ENCODE peak calls at places on chromosomes 5 and 9, in ten cellular contexts. H, C, L, A, F, P, O, K, U and J are unnamed samples.

GRCh38 chr9:125436613-125437443 is 175.2 kb downstream of the GAPVD1 start:
- DNase-seq in K (peak; percentile 39), P (peak; percentile 55), U (no peak), A (no peak), H (no peak), L (no peak), C (no peak), O (no peak), F (no peak), J (no peak)

GRCh38 chr9:75001719-75002421 is 26.2 kb downstream of the CARNMT1 start:
- DNase-seq in L (peak; percentile 80), F (peak; percentile 16), P (no peak), C (peak; percentile 89), O (no peak), H (peak; percentile 21), U (peak; percentile 91), K (peak; percentile 15), A (peak; percentile 83), J (no peak)

GRCh38 chr5:78016831-78017529 is 240.8 kb upstream of the TBCA start:
- DNase-seq in P (no peak), O (no peak), L (no peak), F (no peak), A (peak; percentile 69), U (no peak), K (peak; percentile 52), C (no peak), H (no peak), J (no peak)

GRCh38 chr9:86846679-86847078 is 100.6 kb downstream of the GAS1 start:
- DNase-seq in L (no peak), P (no peak), H (no peak), U (peak; percentile 65), C (no peak), O (no peak), F (no peak), K (no peak), A (no peak), J (no peak)

GRCh38 chr9:123149067-123149466 is 115.6 kb downstream of the GPR21 start:
- DNase-seq in A (no peak), H (no peak), O (no peak), C (no peak), F (no peak), U (no peak), P (no peak), L (no peak), K (no peak), J (no peak)

GRCh38 chr9:75229605-75230332 is 141.5 kb downstream of the OSTF1 start:
- DNase-seq in O (peak; percentile 81), K (no peak), U (no peak), C (peak; percentile 97), A (peak; percentile 14), F (no peak), H (no peak), L (no peak), P (no peak), J (no peak)

GRCh38 chr5:68489556-68489955 is 274.0 kb downstream of the PIK3R1 start:
- DNase-seq in O (no peak), U (no peak), L (no peak), A (no peak), F (no peak), H (no peak), K (no peak), C (no peak), P (no peak), J (no peak)

GRCh38 chr5:71632168-71632567 is 45.0 kb downstream of the MCCC2 start:
- DNase-seq in O (no peak), U (no peak), K (no peak), F (no peak), H (no peak), P (no peak), C (no peak), A (no peak), L (no peak), J (no peak)

GRCh38 chr5:111132731-111133435 is 40.7 kb downstream of the WDR36 start:
- DNase-seq in L (no peak), A (no peak), H (no peak), K (no peak), C (no peak), O (no peak), F (no peak), U (no peak), P (no peak), J (no peak)

GRCh38 chr9:134811079-134811672 is 69.4 kb upstream of the FCN2 start:
- DNase-seq in F (peak; percentile 30), P (no peak), U (no peak), H (no peak), K (peak; percentile 92), L (no peak), O (no peak), A (no peak), C (no peak), J (no peak)

GRCh38 chr5:112977440-112977861 is 853 bp downstream of the DCP2 start:
- DNase-seq in H (no peak), F (no peak), L (no peak), K (no peak), O (no peak), A (no peak), P (no peak), C (no peak), U (no peak), J (no peak)

GRCh38 chr5:139232161-139232724 is 34.1 kb upstream of the SIL1 start:
- DNase-seq in U (no peak), H (no peak), C (peak; percentile 99), P (no peak), K (no peak), L (peak; percentile 75), O (no peak), F (peak; percentile 22), A (peak; percentile 49), J (no peak)

GRCh38 chr5:16889203-16889971 is 46.7 kb downstream of the MYO10 start:
- DNase-seq in L (peak; percentile 78), F (peak; percentile 46), O (no peak), A (peak; percentile 63), C (peak; percentile 23), P (no peak), U (peak; percentile 88), K (no peak), H (no peak), J (no peak)

GRCh38 chr9:77616191-77616590 is 31.9 kb downstream of the GNA14 start:
- DNase-seq in H (no peak), F (no peak), O (no peak), C (peak; percentile 45), U (no peak), K (no peak), L (no peak), P (no peak), A (no peak), J (no peak)

DNA sequence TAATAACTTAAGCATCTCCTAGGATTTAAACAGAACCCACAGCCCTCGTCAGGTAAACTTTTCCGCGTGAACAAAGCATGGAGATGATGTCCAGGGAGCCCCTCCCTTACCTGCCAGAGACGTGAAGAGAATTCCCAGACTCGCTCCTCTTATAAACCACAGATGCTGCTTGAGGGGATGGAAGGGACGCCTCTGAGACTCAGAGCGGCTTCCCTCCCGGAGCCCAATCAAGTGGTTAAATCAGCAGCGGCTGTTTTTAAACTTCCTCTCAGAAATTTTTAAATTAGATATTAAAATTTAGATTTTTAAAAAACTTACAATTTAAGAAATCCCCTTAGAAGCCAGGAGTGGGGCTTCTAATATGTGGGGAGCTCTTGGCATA is 71.8 kb downstream of the RAPGEF1 start:
- DNase-seq in L (no peak), A (no peak), P (no peak), K (no peak), O (no peak), C (no peak), F (no peak), H (no peak), U (no peak), J (no peak)
- H3K4me3 ChIP-seq in L (no peak overlapping the region), A (no peak overlapping the region), P (no peak overlapping the region), K (no peak overlapping the region), O (no peak overlapping the region), C (no peak overlapping the region), F (no peak overlapping the region), H (no peak overlapping the region), U (no peak overlapping the region), J (no peak overlapping the region)

GRCh38 chr5:127028822-127029457 is 1.4 kb downstream of the MARCHF3 start:
- DNase-seq in P (no peak), A (no peak), O (peak; percentile 52), C (no peak), F (no peak), H (no peak), U (peak; percentile 36), K (no peak), L (no peak), J (no peak)
- H3K4me3 ChIP-seq in P (peak overlapping the region; percentile 92), A (no peak overlapping the region), O (peak overlapping the region; percentile 69), C (no peak overlapping the region), F (no peak overlapping the region), H (no peak overlapping the region), U (peak overlapping the region; percentile 83), K (no peak overlapping the region), L (peak overlapping the region; percentile 73), J (peak overlapping the region; percentile 95)

GRCh38 chr5:20555034-20555433 is 567.0 kb upstream of the CDH18 start:
- DNase-seq in C (peak; percentile 2), O (no peak), H (no peak), K (no peak), A (peak; percentile 34), U (no peak), F (no peak), L (no peak), P (no peak), J (no peak)

GRCh38 chr5:20554001-20554400 is 566.0 kb upstream of the CDH18 start:
- DNase-seq in U (no peak), O (no peak), K (no peak), F (no peak), P (no peak), L (no peak), C (no peak), A (no peak), H (no peak), J (no peak)

GRCh38 chr5:20556364-20556763 is 568.4 kb upstream of the CDH18 start:
- DNase-seq in F (no peak), C (peak; percentile 52), O (no peak), H (no peak), L (no peak), P (no peak), K (no peak), U (no peak), A (peak; percentile 31), J (no peak)

GRCh38 chr5:20562545-20562944 is 574.5 kb upstream of the CDH18 start:
- DNase-seq in O (no peak), A (no peak), F (no peak), C (no peak), P (no peak), K (no peak), L (no peak), U (no peak), H (no peak), J (no peak)

DNA sequence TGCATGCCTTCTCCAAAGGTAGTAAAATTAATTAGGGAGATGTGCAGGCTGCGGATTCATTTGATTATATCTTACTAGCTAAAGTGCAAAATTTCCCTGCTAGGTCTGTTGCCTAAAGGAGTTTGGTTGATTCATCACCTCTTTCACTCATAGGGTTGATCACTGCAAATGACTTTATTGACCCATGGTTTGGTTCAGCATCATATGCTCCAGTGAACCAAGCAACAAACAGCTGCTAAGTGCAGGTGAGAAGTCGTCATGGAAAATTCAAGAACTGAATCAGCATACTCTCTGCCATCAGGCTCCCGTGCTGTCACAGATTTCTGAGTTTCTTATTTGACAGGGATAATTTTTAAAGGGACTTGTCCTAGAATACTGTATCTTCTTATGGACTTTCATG is 571.8 kb upstream of the CDH18 start:
- DNase-seq in C (peak; percentile 31), K (no peak), U (no peak), A (no peak), F (no peak), L (no peak), O (no peak), H (no peak), P (no peak), J (no peak)
- H3K4me3 ChIP-seq in C (no peak overlapping the region), K (no peak overlapping the region), U (no peak overlapping the region), A (no peak overlapping the region), F (no peak overlapping the region), L (no peak overlapping the region), O (no peak overlapping the region), H (no peak overlapping the region), P (no peak overlapping the region), J (no peak overlapping the region)

GRCh38 chr9:84670106-84670800 is 724 bp downstream of the NTRK2 start:
- DNase-seq in H (no peak), O (no peak), U (no peak), A (peak; percentile 56), P (no peak), F (no peak), C (peak; percentile 8), L (no peak), K (peak; percentile 87), J (no peak)
- H3K4me3 ChIP-seq in H (peak overlapping the region; percentile 45), O (peak overlapping the region; percentile 27), U (no peak overlapping the region), A (no peak overlapping the region), P (peak overlapping the region; percentile 44), F (peak overlapping the region; percentile 63), C (peak overlapping the region; percentile 2), L (no peak overlapping the region), K (peak overlapping the region; percentile 36), J (peak overlapping the region; percentile 47)